ENCODE peak calls at places on chromosomes 4 and X, in seven cellular contexts. I, Z, A, J, L, S and O are unnamed samples.
A peak's percentile ranks its signal among the peaks of the same experiment; 100 is the strongest.

GRCh38 chr4:61277785-61278184 is 77.7 kb downstream of the ADGRL3 start:
- DNase-seq in I (no peak), Z (no peak), A (no peak), J (no peak), L (no peak), S (no peak), O (peak; percentile 35)

GRCh38 chr4:55409468-55410171 is 13.9 kb downstream of the TMEM165 start:
- DNase-seq in I (no peak), Z (no peak), A (no peak), J (no peak), L (no peak), S (peak; percentile 39), O (peak; percentile 36)

GRCh38 chr4:178309890-178310289 is 867.7 kb upstream of the AGA start:
- DNase-seq in I (no peak), Z (no peak), A (no peak), J (no peak), L (no peak), S (no peak), O (no peak)

GRCh38 chr4:104897297-104897645 is 249.4 kb upstream of the TET2 start:
- DNase-seq in I (no peak), Z (no peak), A (no peak), J (no peak), L (no peak), S (no peak), O (peak; percentile 30)

GRCh38 chr4:8642651-8643321 is 50.2 kb downstream of the CPZ start:
- DNase-seq in I (no peak), Z (no peak), A (no peak), J (no peak), L (no peak), S (no peak), O (no peak)

GRCh38 chr4:110184124-110184790 is 14.2 kb downstream of the ELOVL6 start:
- DNase-seq in I (no peak), Z (no peak), A (no peak), J (no peak), L (no peak), S (no peak), O (no peak)

GRCh38 chrX:116240446-116240845 is 69.9 kb downstream of the AGTR2 start:
- DNase-seq in I (no peak), Z (no peak), A (no peak), J (no peak), L (no peak), S (no peak), O (peak; percentile 80)

GRCh38 chr4:147709999-147710398 is 21.9 kb upstream of the ARHGAP10 start:
- DNase-seq in I (peak; percentile 32), Z (no peak), A (no peak), J (no peak), L (no peak), S (no peak), O (no peak)

GRCh38 chr4:101355767-101356702 is 8.7 kb upstream of the PPP3CA start:
- DNase-seq in I (no peak), Z (no peak), A (no peak), J (peak; percentile 74), L (peak; percentile 81), S (no peak), O (no peak)

GRCh38 chrX:25544641-25545040 is 528.9 kb upstream of the ARX start:
- DNase-seq in I (no peak), Z (no peak), A (no peak), J (no peak), L (no peak), S (no peak), O (no peak)

GRCh38 chr4:41757521-41758156 is 9.1 kb upstream of the PHOX2B start:
- DNase-seq in I (peak; percentile 52), Z (no peak), A (no peak), J (no peak), L (no peak), S (no peak), O (no peak)

GRCh38 chrX:115560978-115561604 is at the start of gene PLS3:
- DNase-seq in I (peak; percentile 81), Z (no peak), A (peak; percentile 85), J (peak; percentile 77), L (peak; percentile 77), S (no peak), O (peak; percentile 81)

GRCh38 chr4:113961322-113961698 is 18.1 kb downstream of the ARSJ start:
- DNase-seq in I (no peak), Z (no peak), A (no peak), J (no peak), L (no peak), S (no peak), O (no peak)

GRCh38 chrX:21972721-21973120 is 32.2 kb downstream of the SMS start:
- DNase-seq in I (no peak), Z (no peak), A (no peak), J (no peak), L (no peak), S (no peak), O (no peak)
- TF ChIP-seq JUND in I (no peak), Z (no peak), A (peak; percentile 19), J (no peak), L (no peak), S (no peak), O (no peak)

GRCh38 chr4:107900067-107900466 is 31.3 kb upstream of the CYP2U1 start:
- DNase-seq in I (no peak), Z (no peak), A (no peak), J (no peak), L (no peak), S (no peak), O (no peak)
- TF ChIP-seq JUND in I (no peak), Z (no peak), A (no peak), J (no peak), L (no peak), S (no peak), O (no peak)

DNA sequence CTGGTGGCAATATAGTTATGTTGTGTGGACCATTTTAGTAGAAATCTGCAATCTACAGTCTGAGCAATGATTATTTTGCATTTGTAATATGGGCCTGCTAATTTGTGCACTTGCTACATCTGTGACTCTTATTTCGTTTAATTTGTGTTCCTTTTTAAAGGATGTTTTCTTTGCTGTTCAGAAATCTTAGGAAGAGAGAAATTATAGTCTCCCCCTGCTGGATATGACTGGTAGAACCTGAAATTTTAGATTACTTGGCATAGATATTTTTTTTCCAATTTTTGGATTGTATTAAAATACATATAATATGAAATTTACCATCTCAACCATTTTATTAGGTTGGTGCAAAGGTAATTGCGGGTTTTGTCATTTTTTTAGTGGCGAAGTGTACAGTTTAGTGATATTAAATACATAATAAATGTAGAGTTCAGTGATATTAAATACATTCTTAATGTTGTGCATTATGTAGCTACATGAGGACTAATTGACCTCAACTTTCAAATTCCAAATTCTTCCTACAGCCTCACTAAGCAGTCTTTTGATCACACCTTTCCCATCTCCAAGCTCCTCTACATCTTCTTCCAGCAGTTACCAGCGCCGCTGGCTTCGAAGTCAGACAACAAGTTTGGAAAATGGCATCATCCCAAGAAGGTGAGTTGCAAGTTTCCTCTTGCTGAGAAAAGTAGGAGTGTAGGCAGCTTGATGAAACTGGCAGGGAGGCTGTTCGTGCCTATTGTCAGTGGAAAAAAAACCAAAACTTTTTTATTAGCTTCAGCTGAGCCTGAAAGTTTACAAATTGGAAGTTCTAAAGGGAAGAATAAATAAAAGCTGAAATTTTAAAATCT is 82.2 kb downstream of the FNIP2 start:
- DNase-seq in I (no peak), Z (peak; percentile 35), A (peak; percentile 41), J (peak; percentile 15), L (no peak), S (no peak), O (no peak)
- TF ChIP-seq JUND in I (no peak), Z (no peak), A (no peak), J (no peak), L (no peak), S (no peak), O (no peak)

GRCh38 chrX:78712381-78712780 is 35.1 kb upstream of the LPAR4 start:
- DNase-seq in I (no peak), Z (no peak), A (no peak), J (no peak), L (no peak), S (no peak), O (no peak)

GRCh38 chrX:78710146-78710545 is 37.4 kb upstream of the LPAR4 start:
- DNase-seq in I (no peak), Z (no peak), A (no peak), J (no peak), L (no peak), S (no peak), O (no peak)

GRCh38 chrX:78708171-78708570 is 39.3 kb upstream of the LPAR4 start:
- DNase-seq in I (peak; percentile 41), Z (no peak), A (peak; percentile 1), J (no peak), L (peak; percentile 1), S (no peak), O (peak; percentile 48)

DNA sequence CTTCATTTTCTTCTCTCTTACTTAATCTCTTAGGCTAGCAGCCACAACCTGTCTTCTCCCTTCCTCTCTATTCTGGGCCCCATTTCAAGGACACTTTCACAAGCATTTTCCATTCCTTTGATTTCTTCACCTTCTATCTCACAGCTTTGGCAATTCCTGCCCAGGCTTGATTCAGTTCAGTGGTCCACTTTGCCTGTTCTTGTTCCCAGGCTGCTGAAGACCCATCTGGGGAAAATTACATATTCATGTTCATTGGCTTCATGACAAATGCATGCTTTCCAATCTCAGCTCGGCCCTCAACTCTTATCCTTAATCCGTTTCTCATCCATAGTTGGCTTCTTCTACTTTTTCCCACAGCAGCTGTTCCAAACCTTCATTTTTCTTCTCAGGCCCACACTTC is 38.7 kb upstream of the LPAR4 start:
- DNase-seq in I (no peak), Z (no peak), A (no peak), J (no peak), L (no peak), S (no peak), O (no peak)
- TF ChIP-seq JUND in I (no peak), Z (no peak), A (no peak), J (no peak), L (no peak), S (no peak), O (no peak)

DNA sequence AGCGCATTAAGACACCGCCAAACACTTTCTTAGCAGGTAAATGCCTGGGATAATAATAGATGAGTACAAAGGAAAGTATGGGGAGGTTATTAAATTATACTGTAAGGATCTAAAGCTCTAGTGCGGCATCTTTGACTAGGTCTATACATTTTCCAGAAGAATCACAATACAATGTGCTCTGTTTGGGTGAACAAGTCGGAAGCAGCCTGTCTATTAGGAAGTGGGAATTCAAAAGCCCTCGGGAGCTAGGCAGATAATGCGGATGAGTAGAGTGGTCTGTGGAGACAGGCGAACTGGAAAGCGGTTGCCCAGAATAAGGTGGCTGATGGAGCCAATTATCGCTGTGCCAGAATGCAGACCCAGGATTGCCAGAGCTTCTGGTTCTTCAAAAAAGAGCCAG is 443.5 kb upstream of the TENM3 start:
- DNase-seq in I (no peak), Z (no peak), A (no peak), J (no peak), L (no peak), S (no peak), O (no peak)
- TF ChIP-seq JUND in I (no peak), Z (no peak), A (no peak), J (no peak), L (no peak), S (no peak), O (no peak)